ENCODE peak calls at places on chromosomes 11 and 22, in ten cellular contexts. One of them, this sample, is unnamed.

GRCh38 chr22:35986085-35986484 is 42.5 kb downstream of the RBFOX2 start:
- DNase-seq in H1: no peak
- DNase-seq in astrocyte of the spinal cord: peak; percentile 43
- DNase-seq in NT2/D1: no peak
- DNase-seq in LNCaP clone FGC: no peak
- DNase-seq in lower lobe of right lung: no peak
- DNase-seq in RWPE2: no peak
- DNase-seq in choroid plexus epithelial cell: peak; percentile 38
- DNase-seq in AG10803: peak; percentile 49
- DNase-seq in fibroblast of mammary gland: peak; percentile 40
- DNase-seq in this sample: no peak

GRCh38 chr11:78022397-78023396 is at the start of gene KCTD14:
- DNase-seq in lower lobe of right lung: peak; percentile 78
- DNase-seq in choroid plexus epithelial cell: no peak
- DNase-seq in H1: peak; percentile 78
- DNase-seq in fibroblast of mammary gland: no peak
- DNase-seq in astrocyte of the spinal cord: no peak
- DNase-seq in NT2/D1: no peak
- DNase-seq in LNCaP clone FGC: no peak
- DNase-seq in RWPE2: peak; percentile 65
- DNase-seq in AG10803: no peak
- DNase-seq in this sample: no peak

GRCh38 chr11:93715797-93716396 is 25.4 kb downstream of the TAF1D start:
- DNase-seq in AG10803: no peak
- DNase-seq in fibroblast of mammary gland: no peak
- DNase-seq in LNCaP clone FGC: no peak
- DNase-seq in NT2/D1: no peak
- DNase-seq in astrocyte of the spinal cord: no peak
- DNase-seq in lower lobe of right lung: no peak
- DNase-seq in choroid plexus epithelial cell: no peak
- DNase-seq in H1: no peak
- DNase-seq in RWPE2: no peak
- DNase-seq in this sample: no peak

GRCh38 chr22:47168900-47169800 is 406.7 kb downstream of the TBC1D22A start:
- DNase-seq in astrocyte of the spinal cord: no peak
- DNase-seq in fibroblast of mammary gland: peak; percentile 20
- DNase-seq in lower lobe of right lung: peak; percentile 14
- DNase-seq in RWPE2: no peak
- DNase-seq in choroid plexus epithelial cell: peak; percentile 21
- DNase-seq in AG10803: no peak
- DNase-seq in H1: peak; percentile 66
- DNase-seq in LNCaP clone FGC: no peak
- DNase-seq in NT2/D1: peak; percentile 11
- DNase-seq in this sample: peak; percentile 63

GRCh38 chr11:116042125-116042524 is 537.9 kb upstream of the CADM1 start:
- DNase-seq in H1: no peak
- DNase-seq in fibroblast of mammary gland: no peak
- DNase-seq in choroid plexus epithelial cell: no peak
- DNase-seq in NT2/D1: no peak
- DNase-seq in AG10803: no peak
- DNase-seq in RWPE2: no peak
- DNase-seq in lower lobe of right lung: no peak
- DNase-seq in LNCaP clone FGC: no peak
- DNase-seq in astrocyte of the spinal cord: no peak
- DNase-seq in this sample: no peak

GRCh38 chr11:73939096-73939495 is 11.7 kb upstream of the DNAJB13 start:
- DNase-seq in choroid plexus epithelial cell: no peak
- DNase-seq in fibroblast of mammary gland: no peak
- DNase-seq in AG10803: peak; percentile 24
- DNase-seq in LNCaP clone FGC: no peak
- DNase-seq in H1: no peak
- DNase-seq in lower lobe of right lung: no peak
- DNase-seq in RWPE2: no peak
- DNase-seq in NT2/D1: no peak
- DNase-seq in astrocyte of the spinal cord: peak; percentile 7
- DNase-seq in this sample: no peak

GRCh38 chr11:76251576-76251975 is 45.3 kb upstream of the WNT11 start:
- DNase-seq in astrocyte of the spinal cord: no peak
- DNase-seq in LNCaP clone FGC: no peak
- DNase-seq in lower lobe of right lung: no peak
- DNase-seq in AG10803: peak; percentile 55
- DNase-seq in H1: no peak
- DNase-seq in NT2/D1: no peak
- DNase-seq in choroid plexus epithelial cell: no peak
- DNase-seq in RWPE2: no peak
- DNase-seq in fibroblast of mammary gland: peak; percentile 34
- DNase-seq in this sample: no peak

GRCh38 chr11:73982595-73982989 is at the start of gene UCP2:
- DNase-seq in H1: no peak
- DNase-seq in AG10803: no peak
- DNase-seq in LNCaP clone FGC: no peak
- DNase-seq in lower lobe of right lung: peak; percentile 94
- DNase-seq in choroid plexus epithelial cell: peak; percentile 82
- DNase-seq in fibroblast of mammary gland: no peak
- DNase-seq in RWPE2: no peak
- DNase-seq in NT2/D1: peak; percentile 36
- DNase-seq in astrocyte of the spinal cord: no peak
- DNase-seq in this sample: peak; percentile 98

GRCh38 chr11:93537022-93537421 is 6.2 kb downstream of the SMCO4 start:
- DNase-seq in AG10803: no peak
- DNase-seq in astrocyte of the spinal cord: no peak
- DNase-seq in lower lobe of right lung: no peak
- DNase-seq in H1: no peak
- DNase-seq in LNCaP clone FGC: no peak
- DNase-seq in RWPE2: no peak
- DNase-seq in fibroblast of mammary gland: no peak
- DNase-seq in choroid plexus epithelial cell: no peak
- DNase-seq in NT2/D1: no peak
- DNase-seq in this sample: no peak

GRCh38 chr22:16975155-16975885 is 32.7 kb downstream of the GAB4 start:
- DNase-seq in RWPE2: no peak
- DNase-seq in choroid plexus epithelial cell: no peak
- DNase-seq in NT2/D1: no peak
- DNase-seq in AG10803: no peak
- DNase-seq in LNCaP clone FGC: no peak
- DNase-seq in astrocyte of the spinal cord: no peak
- DNase-seq in lower lobe of right lung: peak; percentile 12
- DNase-seq in H1: no peak
- DNase-seq in fibroblast of mammary gland: no peak
- DNase-seq in this sample: no peak

GRCh38 chr11:26572770-26573402 is 823 bp upstream of the MUC15 start:
- DNase-seq in astrocyte of the spinal cord: no peak
- DNase-seq in fibroblast of mammary gland: no peak
- DNase-seq in NT2/D1: no peak
- DNase-seq in AG10803: no peak
- DNase-seq in RWPE2: no peak
- DNase-seq in choroid plexus epithelial cell: peak; percentile 21
- DNase-seq in H1: no peak
- DNase-seq in LNCaP clone FGC: peak; percentile 49
- DNase-seq in lower lobe of right lung: peak; percentile 51
- DNase-seq in this sample: no peak

GRCh38 chr11:45934580-45935318 is 12.3 kb downstream of the LARGE2 start:
- DNase-seq in fibroblast of mammary gland: no peak
- DNase-seq in LNCaP clone FGC: peak; percentile 44
- DNase-seq in lower lobe of right lung: no peak
- DNase-seq in choroid plexus epithelial cell: no peak
- DNase-seq in H1: no peak
- DNase-seq in astrocyte of the spinal cord: no peak
- DNase-seq in NT2/D1: peak; percentile 39
- DNase-seq in RWPE2: no peak
- DNase-seq in AG10803: no peak
- DNase-seq in this sample: no peak

GRCh38 chr11:31805629-31806185 is 5.4 kb downstream of the PAX6 start:
- DNase-seq in LNCaP clone FGC: no peak
- DNase-seq in AG10803: no peak
- DNase-seq in fibroblast of mammary gland: no peak
- DNase-seq in astrocyte of the spinal cord: no peak
- DNase-seq in lower lobe of right lung: no peak
- DNase-seq in H1: no peak
- DNase-seq in RWPE2: no peak
- DNase-seq in choroid plexus epithelial cell: no peak
- DNase-seq in NT2/D1: no peak
- DNase-seq in this sample: no peak

GRCh38 chr11:120227228-120227852 is 12.6 kb upstream of the POU2F3 start:
- DNase-seq in fibroblast of mammary gland: no peak
- DNase-seq in NT2/D1: no peak
- DNase-seq in RWPE2: no peak
- DNase-seq in AG10803: no peak
- DNase-seq in LNCaP clone FGC: no peak
- DNase-seq in lower lobe of right lung: no peak
- DNase-seq in astrocyte of the spinal cord: no peak
- DNase-seq in H1: no peak
- DNase-seq in choroid plexus epithelial cell: no peak
- DNase-seq in this sample: no peak

GRCh38 chr22:27671413-27671721 is 130.2 kb downstream of the MN1 start:
- DNase-seq in fibroblast of mammary gland: no peak
- DNase-seq in AG10803: no peak
- DNase-seq in choroid plexus epithelial cell: no peak
- DNase-seq in NT2/D1: no peak
- DNase-seq in LNCaP clone FGC: no peak
- DNase-seq in H1: no peak
- DNase-seq in RWPE2: no peak
- DNase-seq in lower lobe of right lung: no peak
- DNase-seq in astrocyte of the spinal cord: no peak
- DNase-seq in this sample: peak; percentile 31
- H3K4me3 ChIP-seq in fibroblast of mammary gland: no peak overlapping the region
- H3K4me3 ChIP-seq in AG10803: no peak overlapping the region
- H3K4me3 ChIP-seq in choroid plexus epithelial cell: no peak overlapping the region
- H3K4me3 ChIP-seq in NT2/D1: no peak overlapping the region
- H3K4me3 ChIP-seq in LNCaP clone FGC: no peak overlapping the region
- H3K4me3 ChIP-seq in H1: no peak overlapping the region
- H3K4me3 ChIP-seq in RWPE2: no peak overlapping the region
- H3K4me3 ChIP-seq in lower lobe of right lung: no peak overlapping the region
- H3K4me3 ChIP-seq in astrocyte of the spinal cord: no peak overlapping the region
- H3K4me3 ChIP-seq in this sample: no peak overlapping the region

DNA sequence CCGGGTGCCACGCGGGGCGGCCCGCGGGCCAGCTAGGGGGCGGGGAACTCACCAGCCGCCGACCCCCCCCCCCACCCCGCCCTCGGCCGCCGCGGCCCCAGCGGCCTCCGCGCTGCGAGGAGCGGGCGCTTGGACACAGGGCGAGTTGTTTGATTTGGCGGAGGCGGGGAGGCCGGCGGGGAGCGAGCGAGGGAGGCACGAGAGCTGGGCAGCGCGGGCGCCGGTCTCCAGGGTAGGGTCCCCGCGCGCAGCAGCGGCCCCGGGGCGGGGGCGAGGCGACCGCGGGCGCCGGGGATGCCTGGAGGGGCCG is 64.3 kb downstream of the NAV2 start:
- DNase-seq in lower lobe of right lung: no peak
- DNase-seq in H1: peak; percentile 61
- DNase-seq in astrocyte of the spinal cord: no peak
- DNase-seq in NT2/D1: no peak
- DNase-seq in choroid plexus epithelial cell: no peak
- DNase-seq in LNCaP clone FGC: no peak
- DNase-seq in RWPE2: no peak
- DNase-seq in fibroblast of mammary gland: no peak
- DNase-seq in AG10803: no peak
- DNase-seq in this sample: no peak
- H3K4me3 ChIP-seq in lower lobe of right lung: peak overlapping the region; percentile 55
- H3K4me3 ChIP-seq in H1: peak overlapping the region; percentile 88
- H3K4me3 ChIP-seq in astrocyte of the spinal cord: peak overlapping the region; percentile 43
- H3K4me3 ChIP-seq in NT2/D1: peak overlapping the region; percentile 66
- H3K4me3 ChIP-seq in choroid plexus epithelial cell: peak overlapping the region; percentile 58
- H3K4me3 ChIP-seq in LNCaP clone FGC: no peak overlapping the region
- H3K4me3 ChIP-seq in RWPE2: peak overlapping the region; percentile 25
- H3K4me3 ChIP-seq in fibroblast of mammary gland: no peak overlapping the region
- H3K4me3 ChIP-seq in AG10803: peak overlapping the region; percentile 63
- H3K4me3 ChIP-seq in this sample: peak overlapping the region; percentile 22

GRCh38 chr11:114110948-114111347 is 51.4 kb downstream of the ZBTB16 start:
- DNase-seq in H1: no peak
- DNase-seq in LNCaP clone FGC: no peak
- DNase-seq in AG10803: no peak
- DNase-seq in RWPE2: no peak
- DNase-seq in lower lobe of right lung: no peak
- DNase-seq in astrocyte of the spinal cord: peak; percentile 14
- DNase-seq in NT2/D1: no peak
- DNase-seq in fibroblast of mammary gland: peak; percentile 76
- DNase-seq in choroid plexus epithelial cell: peak; percentile 65
- DNase-seq in this sample: no peak
- H3K4me3 ChIP-seq in H1: no peak overlapping the region
- H3K4me3 ChIP-seq in LNCaP clone FGC: peak overlapping the region; percentile 10
- H3K4me3 ChIP-seq in AG10803: no peak overlapping the region
- H3K4me3 ChIP-seq in RWPE2: no peak overlapping the region
- H3K4me3 ChIP-seq in lower lobe of right lung: peak overlapping the region; percentile 15
- H3K4me3 ChIP-seq in astrocyte of the spinal cord: no peak overlapping the region
- H3K4me3 ChIP-seq in NT2/D1: no peak overlapping the region
- H3K4me3 ChIP-seq in fibroblast of mammary gland: peak overlapping the region; percentile 9
- H3K4me3 ChIP-seq in choroid plexus epithelial cell: no peak overlapping the region
- H3K4me3 ChIP-seq in this sample: no peak overlapping the region

GRCh38 chr11:61533401-61533800 is 24.9 kb downstream of the LRRC10B start:
- DNase-seq in AG10803: no peak
- DNase-seq in NT2/D1: no peak
- DNase-seq in LNCaP clone FGC: peak; percentile 40
- DNase-seq in astrocyte of the spinal cord: no peak
- DNase-seq in H1: no peak
- DNase-seq in RWPE2: no peak
- DNase-seq in choroid plexus epithelial cell: no peak
- DNase-seq in fibroblast of mammary gland: no peak
- DNase-seq in lower lobe of right lung: peak; percentile 57
- DNase-seq in this sample: no peak

GRCh38 chr11:61533039-61533375 is 24.5 kb downstream of the LRRC10B start:
- DNase-seq in NT2/D1: no peak
- DNase-seq in LNCaP clone FGC: no peak
- DNase-seq in lower lobe of right lung: no peak
- DNase-seq in choroid plexus epithelial cell: no peak
- DNase-seq in RWPE2: no peak
- DNase-seq in H1: no peak
- DNase-seq in astrocyte of the spinal cord: no peak
- DNase-seq in fibroblast of mammary gland: no peak
- DNase-seq in AG10803: no peak
- DNase-seq in this sample: no peak

GRCh38 chr11:61532136-61533038 is 23.8 kb downstream of the LRRC10B start:
- DNase-seq in RWPE2: no peak
- DNase-seq in lower lobe of right lung: no peak
- DNase-seq in fibroblast of mammary gland: peak; percentile 46
- DNase-seq in LNCaP clone FGC: no peak
- DNase-seq in H1: peak; percentile 90
- DNase-seq in NT2/D1: peak; percentile 67
- DNase-seq in choroid plexus epithelial cell: peak; percentile 30
- DNase-seq in AG10803: no peak
- DNase-seq in astrocyte of the spinal cord: no peak
- DNase-seq in this sample: no peak

GRCh38 chr11:61529537-61530225 is 21.1 kb downstream of the LRRC10B start:
- DNase-seq in LNCaP clone FGC: peak; percentile 52
- DNase-seq in NT2/D1: no peak
- DNase-seq in astrocyte of the spinal cord: no peak
- DNase-seq in AG10803: no peak
- DNase-seq in RWPE2: no peak
- DNase-seq in H1: no peak
- DNase-seq in choroid plexus epithelial cell: peak; percentile 8
- DNase-seq in lower lobe of right lung: no peak
- DNase-seq in fibroblast of mammary gland: peak; percentile 59
- DNase-seq in this sample: no peak

DNA sequence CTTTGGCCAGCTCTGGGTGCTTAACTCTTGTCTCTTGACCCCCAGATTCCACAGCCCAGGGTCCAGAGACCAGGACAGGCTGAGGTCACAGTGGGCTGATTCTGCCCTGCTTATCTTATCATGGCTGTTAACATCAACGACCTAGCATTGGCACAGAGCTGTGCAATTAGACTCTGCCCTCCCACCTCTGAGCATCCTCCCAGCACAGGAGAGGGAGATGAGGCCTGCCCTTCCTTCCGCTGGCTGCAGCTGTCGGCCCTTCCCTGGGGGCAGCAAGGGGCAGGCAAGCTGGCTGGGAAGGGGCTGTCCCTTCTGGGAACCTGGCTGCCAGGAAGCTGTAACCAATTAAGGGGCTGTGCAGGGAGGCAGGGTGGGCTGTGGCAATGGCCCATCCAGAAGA is 22.5 kb downstream of the LRRC10B start:
- DNase-seq in NT2/D1: no peak
- DNase-seq in fibroblast of mammary gland: no peak
- DNase-seq in LNCaP clone FGC: no peak
- DNase-seq in choroid plexus epithelial cell: no peak
- DNase-seq in RWPE2: no peak
- DNase-seq in H1: no peak
- DNase-seq in AG10803: no peak
- DNase-seq in astrocyte of the spinal cord: no peak
- DNase-seq in lower lobe of right lung: no peak
- DNase-seq in this sample: no peak
- H3K4me3 ChIP-seq in NT2/D1: no peak overlapping the region
- H3K4me3 ChIP-seq in fibroblast of mammary gland: no peak overlapping the region
- H3K4me3 ChIP-seq in LNCaP clone FGC: no peak overlapping the region
- H3K4me3 ChIP-seq in choroid plexus epithelial cell: no peak overlapping the region
- H3K4me3 ChIP-seq in RWPE2: no peak overlapping the region
- H3K4me3 ChIP-seq in H1: no peak overlapping the region
- H3K4me3 ChIP-seq in AG10803: no peak overlapping the region
- H3K4me3 ChIP-seq in astrocyte of the spinal cord: no peak overlapping the region
- H3K4me3 ChIP-seq in lower lobe of right lung: no peak overlapping the region
- H3K4me3 ChIP-seq in this sample: no peak overlapping the region

This sample was measured in spleen.